ENCODE peak calls at places on chromosomes 5 and 9, in six cellular contexts. One of them, this sample, is unnamed.

GRCh38 chr9:126614455-126615248 is 924 bp downstream of the LMX1B start:
- DNase-seq in activated T-cell treated with anti-CD3 and anti-CD28 coated beads for 1 hour: no peak
- DNase-seq in kidney glomerular epithelial cell: no peak
- DNase-seq in stimulated activated CD4-positive, alpha-beta T cell treated with anti-CD3 and anti-CD28 coated beads, Interleukin-2, amount 100 ng/mL, for 48 hours: no peak
- DNase-seq in sciatic nerve: no peak
- DNase-seq in fibroblast of lung: no peak
- DNase-seq in this sample: no peak

GRCh38 chr9:8613346-8613825 is 813.8 kb upstream of the DMAC1 start:
- DNase-seq in fibroblast of lung: no peak
- DNase-seq in stimulated activated CD4-positive, alpha-beta T cell treated with anti-CD3 and anti-CD28 coated beads, Interleukin-2, amount 100 ng/mL, for 48 hours: no peak
- DNase-seq in sciatic nerve: no peak
- DNase-seq in activated T-cell treated with anti-CD3 and anti-CD28 coated beads for 1 hour: no peak
- DNase-seq in kidney glomerular epithelial cell: no peak
- DNase-seq in this sample: no peak

GRCh38 chr9:121637441-121638222 is 13.8 kb upstream of the DAB2IP start:
- DNase-seq in stimulated activated CD4-positive, alpha-beta T cell treated with anti-CD3 and anti-CD28 coated beads, Interleukin-2, amount 100 ng/mL, for 48 hours: no peak
- DNase-seq in activated T-cell treated with anti-CD3 and anti-CD28 coated beads for 1 hour: no peak
- DNase-seq in fibroblast of lung: peak
- DNase-seq in sciatic nerve: no peak
- DNase-seq in kidney glomerular epithelial cell: peak
- DNase-seq in this sample: no peak

GRCh38 chr9:80320916-80321315 is 749.2 kb downstream of the TLE4 start:
- DNase-seq in sciatic nerve: no peak
- DNase-seq in stimulated activated CD4-positive, alpha-beta T cell treated with anti-CD3 and anti-CD28 coated beads, Interleukin-2, amount 100 ng/mL, for 48 hours: no peak
- DNase-seq in kidney glomerular epithelial cell: peak
- DNase-seq in activated T-cell treated with anti-CD3 and anti-CD28 coated beads for 1 hour: no peak
- DNase-seq in fibroblast of lung: peak
- DNase-seq in this sample: no peak

GRCh38 chr9:95481000-95481399 is 35.8 kb downstream of the PTCH1 start:
- DNase-seq in kidney glomerular epithelial cell: no peak
- DNase-seq in stimulated activated CD4-positive, alpha-beta T cell treated with anti-CD3 and anti-CD28 coated beads, Interleukin-2, amount 100 ng/mL, for 48 hours: no peak
- DNase-seq in activated T-cell treated with anti-CD3 and anti-CD28 coated beads for 1 hour: no peak
- DNase-seq in sciatic nerve: no peak
- DNase-seq in fibroblast of lung: no peak
- DNase-seq in this sample: no peak

GRCh38 chr5:144460608-144461007 is 289.9 kb downstream of the KCTD16 start:
- DNase-seq in kidney glomerular epithelial cell: no peak
- DNase-seq in stimulated activated CD4-positive, alpha-beta T cell treated with anti-CD3 and anti-CD28 coated beads, Interleukin-2, amount 100 ng/mL, for 48 hours: no peak
- DNase-seq in activated T-cell treated with anti-CD3 and anti-CD28 coated beads for 1 hour: no peak
- DNase-seq in fibroblast of lung: peak
- DNase-seq in sciatic nerve: no peak
- DNase-seq in this sample: no peak

GRCh38 chr5:93995126-93995621 is 253.8 kb upstream of the POU5F2 start:
- DNase-seq in activated T-cell treated with anti-CD3 and anti-CD28 coated beads for 1 hour: no peak
- DNase-seq in sciatic nerve: no peak
- DNase-seq in stimulated activated CD4-positive, alpha-beta T cell treated with anti-CD3 and anti-CD28 coated beads, Interleukin-2, amount 100 ng/mL, for 48 hours: no peak
- DNase-seq in fibroblast of lung: peak
- DNase-seq in kidney glomerular epithelial cell: peak
- DNase-seq in this sample: no peak

GRCh38 chr9:124852121-124852828 is 985 bp upstream of the WDR38 start:
- DNase-seq in fibroblast of lung: no peak
- DNase-seq in sciatic nerve: no peak
- DNase-seq in stimulated activated CD4-positive, alpha-beta T cell treated with anti-CD3 and anti-CD28 coated beads, Interleukin-2, amount 100 ng/mL, for 48 hours: no peak
- DNase-seq in kidney glomerular epithelial cell: no peak
- DNase-seq in activated T-cell treated with anti-CD3 and anti-CD28 coated beads for 1 hour: no peak
- DNase-seq in this sample: peak

GRCh38 chr9:110048976-110049698 is 158.8 kb downstream of the C9orf152 start:
- DNase-seq in kidney glomerular epithelial cell: peak
- DNase-seq in sciatic nerve: peak
- DNase-seq in fibroblast of lung: peak
- DNase-seq in activated T-cell treated with anti-CD3 and anti-CD28 coated beads for 1 hour: no peak
- DNase-seq in stimulated activated CD4-positive, alpha-beta T cell treated with anti-CD3 and anti-CD28 coated beads, Interleukin-2, amount 100 ng/mL, for 48 hours: no peak
- DNase-seq in this sample: no peak

GRCh38 chr5:43780586-43780985 is 177.6 kb downstream of the NNT start:
- DNase-seq in stimulated activated CD4-positive, alpha-beta T cell treated with anti-CD3 and anti-CD28 coated beads, Interleukin-2, amount 100 ng/mL, for 48 hours: no peak
- DNase-seq in activated T-cell treated with anti-CD3 and anti-CD28 coated beads for 1 hour: no peak
- DNase-seq in sciatic nerve: no peak
- DNase-seq in kidney glomerular epithelial cell: no peak
- DNase-seq in fibroblast of lung: peak
- DNase-seq in this sample: no peak

GRCh38 chr9:105127863-105128220 is 116.6 kb upstream of the SLC44A1 start:
- DNase-seq in fibroblast of lung: no peak
- DNase-seq in kidney glomerular epithelial cell: no peak
- DNase-seq in stimulated activated CD4-positive, alpha-beta T cell treated with anti-CD3 and anti-CD28 coated beads, Interleukin-2, amount 100 ng/mL, for 48 hours: peak
- DNase-seq in sciatic nerve: no peak
- DNase-seq in activated T-cell treated with anti-CD3 and anti-CD28 coated beads for 1 hour: peak
- DNase-seq in this sample: no peak

GRCh38 chr5:143068712-143069111 is 298.5 kb downstream of the ARHGAP26 start:
- DNase-seq in activated T-cell treated with anti-CD3 and anti-CD28 coated beads for 1 hour: no peak
- DNase-seq in fibroblast of lung: no peak
- DNase-seq in kidney glomerular epithelial cell: no peak
- DNase-seq in sciatic nerve: no peak
- DNase-seq in stimulated activated CD4-positive, alpha-beta T cell treated with anti-CD3 and anti-CD28 coated beads, Interleukin-2, amount 100 ng/mL, for 48 hours: no peak
- DNase-seq in this sample: no peak

GRCh38 chr5:156991714-156992113 is 28.7 kb upstream of the TIMD4 start:
- DNase-seq in kidney glomerular epithelial cell: no peak
- DNase-seq in fibroblast of lung: no peak
- DNase-seq in activated T-cell treated with anti-CD3 and anti-CD28 coated beads for 1 hour: peak
- DNase-seq in stimulated activated CD4-positive, alpha-beta T cell treated with anti-CD3 and anti-CD28 coated beads, Interleukin-2, amount 100 ng/mL, for 48 hours: no peak
- DNase-seq in sciatic nerve: no peak
- DNase-seq in this sample: no peak

GRCh38 chr9:33921967-33922895 is 105.3 kb downstream of the UBE2R2 start:
- DNase-seq in activated T-cell treated with anti-CD3 and anti-CD28 coated beads for 1 hour: peak
- DNase-seq in sciatic nerve: no peak
- DNase-seq in kidney glomerular epithelial cell: no peak
- DNase-seq in stimulated activated CD4-positive, alpha-beta T cell treated with anti-CD3 and anti-CD28 coated beads, Interleukin-2, amount 100 ng/mL, for 48 hours: peak
- DNase-seq in fibroblast of lung: peak
- DNase-seq in this sample: no peak

GRCh38 chr9:32969270-32969669 is 32.2 kb downstream of the APTX start:
- DNase-seq in stimulated activated CD4-positive, alpha-beta T cell treated with anti-CD3 and anti-CD28 coated beads, Interleukin-2, amount 100 ng/mL, for 48 hours: no peak
- DNase-seq in kidney glomerular epithelial cell: no peak
- DNase-seq in sciatic nerve: no peak
- DNase-seq in fibroblast of lung: no peak
- DNase-seq in activated T-cell treated with anti-CD3 and anti-CD28 coated beads for 1 hour: no peak
- DNase-seq in this sample: no peak

GRCh38 chr5:128426090-128426534 is 111.9 kb downstream of the FBN2 start:
- DNase-seq in activated T-cell treated with anti-CD3 and anti-CD28 coated beads for 1 hour: no peak
- DNase-seq in fibroblast of lung: no peak
- DNase-seq in kidney glomerular epithelial cell: no peak
- DNase-seq in sciatic nerve: no peak
- DNase-seq in stimulated activated CD4-positive, alpha-beta T cell treated with anti-CD3 and anti-CD28 coated beads, Interleukin-2, amount 100 ng/mL, for 48 hours: no peak
- DNase-seq in this sample: no peak

GRCh38 chr9:133113163-133113927 is 7.7 kb downstream of the RALGDS start:
- DNase-seq in stimulated activated CD4-positive, alpha-beta T cell treated with anti-CD3 and anti-CD28 coated beads, Interleukin-2, amount 100 ng/mL, for 48 hours: no peak
- DNase-seq in kidney glomerular epithelial cell: no peak
- DNase-seq in activated T-cell treated with anti-CD3 and anti-CD28 coated beads for 1 hour: no peak
- DNase-seq in fibroblast of lung: no peak
- DNase-seq in sciatic nerve: peak
- DNase-seq in this sample: peak

GRCh38 chr9:137949260-137949659 is 71.7 kb downstream of the CACNA1B start:
- DNase-seq in stimulated activated CD4-positive, alpha-beta T cell treated with anti-CD3 and anti-CD28 coated beads, Interleukin-2, amount 100 ng/mL, for 48 hours: no peak
- DNase-seq in sciatic nerve: no peak
- DNase-seq in activated T-cell treated with anti-CD3 and anti-CD28 coated beads for 1 hour: no peak
- DNase-seq in kidney glomerular epithelial cell: no peak
- DNase-seq in fibroblast of lung: no peak
- DNase-seq in this sample: no peak

GRCh38 chr9:84254972-84255371 is 85.6 kb downstream of the SLC28A3 start:
- DNase-seq in kidney glomerular epithelial cell: no peak
- DNase-seq in stimulated activated CD4-positive, alpha-beta T cell treated with anti-CD3 and anti-CD28 coated beads, Interleukin-2, amount 100 ng/mL, for 48 hours: no peak
- DNase-seq in fibroblast of lung: no peak
- DNase-seq in activated T-cell treated with anti-CD3 and anti-CD28 coated beads for 1 hour: no peak
- DNase-seq in sciatic nerve: no peak
- DNase-seq in this sample: no peak

GRCh38 chr9:75164573-75164972 is 76.3 kb downstream of the OSTF1 start:
- DNase-seq in stimulated activated CD4-positive, alpha-beta T cell treated with anti-CD3 and anti-CD28 coated beads, Interleukin-2, amount 100 ng/mL, for 48 hours: no peak
- DNase-seq in activated T-cell treated with anti-CD3 and anti-CD28 coated beads for 1 hour: no peak
- DNase-seq in sciatic nerve: no peak
- DNase-seq in kidney glomerular epithelial cell: no peak
- DNase-seq in fibroblast of lung: no peak
- DNase-seq in this sample: no peak

GRCh38 chr5:6766558-6767191 is 53.4 kb downstream of the TENT4A start:
- DNase-seq in kidney glomerular epithelial cell: peak
- DNase-seq in fibroblast of lung: peak
- DNase-seq in activated T-cell treated with anti-CD3 and anti-CD28 coated beads for 1 hour: peak
- DNase-seq in stimulated activated CD4-positive, alpha-beta T cell treated with anti-CD3 and anti-CD28 coated beads, Interleukin-2, amount 100 ng/mL, for 48 hours: peak
- DNase-seq in sciatic nerve: peak
- DNase-seq in this sample: peak

GRCh38 chr5:139650031-139650688 is 2.0 kb downstream of the CXXC5 start:
- DNase-seq in activated T-cell treated with anti-CD3 and anti-CD28 coated beads for 1 hour: no peak
- DNase-seq in stimulated activated CD4-positive, alpha-beta T cell treated with anti-CD3 and anti-CD28 coated beads, Interleukin-2, amount 100 ng/mL, for 48 hours: no peak
- DNase-seq in kidney glomerular epithelial cell: no peak
- DNase-seq in sciatic nerve: peak
- DNase-seq in fibroblast of lung: no peak
- DNase-seq in this sample: no peak